ENCODE peak calls at places on chromosomes 16 and 17, in seven cellular contexts. D is GM23338; H is MV-4-11; Y is astrocyte of the spinal cord; N is stimulated activated CD4-positive, alpha-beta T cell treated with anti-CD3 and anti-CD28 coated beads, TNF-alpha, amount 100 ng/mL, for 24 hours; F is activated CD8-positive, alpha-beta T cell treated with anti-CD3 and anti-CD28 coated beads for 36 hours; U is iPS-NIHi11. S is an unnamed sample.

GRCh38 chr16:50386139-50386538 is 17.4 kb upstream of the BRD7 start:
- DNase-seq in D (no peak), H (no peak), Y (no peak), N (no peak), F (no peak), U (peak; percentile 53), S (no peak)

GRCh38 chr17:17164156-17164555 is 42.0 kb downstream of the PLD6 start:
- DNase-seq in D (no peak), H (no peak), Y (no peak), N (no peak), F (no peak), U (no peak), S (no peak)

GRCh38 chr16:66247516-66248089 is 118.9 kb upstream of the CDH5 start:
- DNase-seq in D (no peak), H (no peak), Y (peak; percentile 38), N (no peak), F (no peak), U (no peak), S (no peak)

GRCh38 chr17:81049372-81049911 is 14.5 kb downstream of the BAIAP2 start:
- DNase-seq in D (no peak), H (peak; percentile 61), Y (no peak), N (no peak), F (peak; percentile 55), U (no peak), S (no peak)

GRCh38 chr16:76696876-76697275 is 419.7 kb downstream of the CNTNAP4 start:
- DNase-seq in D (no peak), H (no peak), Y (no peak), N (no peak), F (no peak), U (no peak), S (no peak)

GRCh38 chr16:30535106-30535776 is 583 bp upstream of the ZNF747 start:
- DNase-seq in D (peak; percentile 76), H (peak; percentile 64), Y (no peak), N (no peak), F (peak; percentile 57), U (no peak), S (no peak)

GRCh38 chr16:57998992-57999365 is 1.5 kb downstream of the ZNF319 start:
- DNase-seq in D (no peak), H (peak; percentile 56), Y (no peak), N (no peak), F (no peak), U (no peak), S (no peak)

GRCh38 chr17:47860396-47860795 is 9.4 kb upstream of the SP6 start:
- DNase-seq in D (no peak), H (no peak), Y (no peak), N (no peak), F (no peak), U (no peak), S (no peak)

GRCh38 chr17:2018716-2019490 is 6.2 kb downstream of the RTN4RL1 start:
- DNase-seq in D (no peak), H (no peak), Y (no peak), N (no peak), F (no peak), U (no peak), S (no peak)

S was measured in activated gamma-delta T cell.